ENCODE peak calls at places on chromosome 10, in ten cellular contexts. Z is prostate gland, T is B cell, E is uterus, R is kidney epithelial cell, F is left lung, V is neural progenitor cell, I is RWPE1, N is GM12878, Y is AG10803. L is an unnamed sample.

GRCh38 chr10:51439645-51440044 is 259.8 kb downstream of the CSTF2T start:
- DNase-seq in Z (no peak), T (no peak), E (no peak), R (no peak), F (no peak), V (no peak), I (no peak), N (no peak), Y (no peak), L (no peak)

GRCh38 chr10:12469345-12469744 is 120.0 kb downstream of the CAMK1D start:
- DNase-seq in Z (no peak), T (no peak), E (no peak), R (no peak), F (no peak), V (no peak), I (no peak), N (no peak), Y (no peak), L (no peak)

GRCh38 chr10:90969947-90970673 is 49.2 kb upstream of the ANKRD1 start:
- DNase-seq in Z (no peak), T (no peak), E (no peak), R (no peak), F (no peak), V (no peak), I (peak; percentile 21), N (no peak), Y (peak; percentile 83), L (peak; percentile 69)

GRCh38 chr10:84845628-84846261 is 517.4 kb downstream of the CCSER2 start:
- DNase-seq in Z (no peak), T (no peak), E (no peak), R (no peak), F (no peak), V (peak; percentile 58), I (no peak), N (no peak), Y (no peak), L (no peak)

GRCh38 chr10:54940418-54940817 is 139.4 kb upstream of the PCDH15 start:
- DNase-seq in Z (no peak), T (no peak), E (no peak), R (no peak), F (no peak), V (no peak), I (no peak), N (no peak), Y (no peak), L (no peak)

GRCh38 chr10:106958591-106959328 is 205.7 kb downstream of the SORCS1 start:
- DNase-seq in Z (no peak), T (no peak), E (no peak), R (no peak), F (peak; percentile 52), V (no peak), I (no peak), N (no peak), Y (no peak), L (no peak)

GRCh38 chr10:5963071-5963470 is 14.3 kb downstream of the IL15RA start:
- DNase-seq in Z (no peak), T (no peak), E (no peak), R (no peak), F (no peak), V (no peak), I (no peak), N (no peak), Y (no peak), L (no peak)

GRCh38 chr10:12186324-12186723 is 9.4 kb downstream of the NUDT5 start:
- DNase-seq in Z (no peak), T (no peak), E (no peak), R (no peak), F (no peak), V (no peak), I (no peak), N (no peak), Y (no peak), L (no peak)

GRCh38 chr10:96719850-96720421 is 378 bp downstream of the PIK3AP1 start:
- DNase-seq in Z (no peak), T (peak; percentile 88), E (peak; percentile 18), R (no peak), F (peak; percentile 78), V (peak; percentile 77), I (no peak), N (no peak), Y (peak; percentile 7), L (no peak)

GRCh38 chr10:4372601-4373000 is 453.4 kb upstream of the AKR1E2 start:
- DNase-seq in Z (no peak), T (no peak), E (no peak), R (no peak), F (no peak), V (no peak), I (no peak), N (no peak), Y (peak; percentile 99), L (peak; percentile 100)

GRCh38 chr10:102069066-102069465 is 3.9 kb downstream of the HPS6 start:
- DNase-seq in Z (no peak), T (no peak), E (no peak), R (no peak), F (no peak), V (no peak), I (no peak), N (no peak), Y (no peak), L (no peak)

GRCh38 chr10:58608356-58608755 is 95.7 kb downstream of the BICC1 start:
- DNase-seq in Z (no peak), T (no peak), E (no peak), R (no peak), F (no peak), V (no peak), I (no peak), N (no peak), Y (peak; percentile 29), L (peak; percentile 16)

GRCh38 chr10:132187421-132188138 is 832 bp downstream of the DPYSL4 start:
- DNase-seq in Z (no peak), T (peak; percentile 11), E (no peak), R (no peak), F (no peak), V (peak; percentile 76), I (no peak), N (no peak), Y (no peak), L (no peak)

GRCh38 chr10:24552346-24553016 is 171.2 kb downstream of the ARHGAP21 start:
- DNase-seq in Z (peak; percentile 54), T (peak; percentile 6), E (no peak), R (no peak), F (peak; percentile 51), V (peak; percentile 64), I (peak; percentile 75), N (no peak), Y (no peak), L (no peak)
- TF ChIP-seq CTCF in Z (peak; percentile 59), T (no peak), E (no peak), R (peak; percentile 32), F (no peak), V (peak; percentile 53), I (peak; percentile 10), N (no peak), Y (peak; percentile 16), L (peak; percentile 43)

DNA sequence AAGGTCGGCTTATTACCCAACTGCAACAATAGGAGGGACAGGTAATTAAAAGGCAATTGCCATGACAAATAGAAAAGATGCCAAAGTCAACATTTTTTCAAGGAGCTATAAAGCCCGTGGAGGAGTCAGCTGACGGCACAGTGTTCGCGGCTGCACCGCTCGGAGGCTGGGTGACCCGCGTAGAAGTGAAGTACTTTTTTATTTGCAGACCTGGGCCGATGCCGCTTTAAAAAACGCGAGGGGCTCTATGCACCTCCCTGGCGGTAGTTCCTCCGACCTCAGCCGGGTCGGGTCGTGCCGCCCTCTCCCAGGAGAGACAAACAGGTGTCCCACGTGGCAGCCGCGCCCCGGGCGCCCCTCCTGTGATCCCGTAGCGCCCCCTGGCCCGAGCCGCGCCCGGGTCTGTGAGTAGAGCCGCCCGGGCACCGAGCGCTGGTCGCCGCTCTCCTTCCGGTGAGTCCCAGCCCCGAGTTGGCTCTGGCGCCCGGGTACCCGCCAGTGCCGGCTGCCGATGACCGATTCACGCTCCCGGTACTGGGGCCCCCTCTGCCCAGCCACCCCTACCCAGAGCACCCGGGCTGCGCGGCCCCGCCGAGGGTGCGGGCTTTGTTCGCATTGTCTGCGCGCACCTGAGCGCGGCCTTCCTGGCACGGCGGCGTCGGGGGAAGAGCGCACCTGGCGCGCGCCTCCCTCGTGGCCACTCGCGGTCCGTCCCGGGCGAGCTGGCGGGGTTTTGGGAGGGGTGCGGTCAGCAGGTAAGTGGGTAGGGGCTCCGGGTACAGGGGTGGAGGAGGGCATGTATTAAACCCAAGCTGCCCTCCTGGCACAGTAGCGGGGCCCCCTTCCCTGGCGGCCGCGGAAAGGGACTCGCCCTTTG is at the start of gene VWA2:
- DNase-seq in Z (peak; percentile 72), T (peak; percentile 46), E (no peak), R (no peak), F (peak; percentile 61), V (peak; percentile 76), I (peak; percentile 43), N (no peak), Y (no peak), L (no peak)
- TF ChIP-seq CTCF in Z (peak; percentile 46), T (no peak), E (no peak), R (peak; percentile 26), F (no peak), V (peak; percentile 51), I (peak; percentile 15), N (peak; percentile 7), Y (no peak), L (no peak)

DNA sequence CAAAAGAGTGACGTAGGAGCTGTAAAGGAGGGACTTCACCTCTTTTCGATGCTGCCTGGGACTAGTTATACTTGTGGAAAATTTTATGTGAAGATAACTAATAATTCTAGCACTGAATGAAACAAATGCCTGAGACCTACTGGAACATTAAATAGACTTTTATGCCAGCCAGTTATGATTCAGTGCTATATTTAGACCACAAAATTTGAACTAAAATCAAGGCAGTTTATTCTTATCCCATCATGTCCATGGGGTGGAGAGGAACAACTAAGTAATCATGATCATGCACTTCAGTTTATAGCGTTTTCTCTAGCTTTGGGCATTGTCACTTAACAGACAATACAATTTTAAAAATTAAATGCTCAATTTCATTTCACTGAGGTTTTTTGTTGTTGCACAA is 76.7 kb downstream of the ZEB1 start:
- DNase-seq in Z (no peak), T (no peak), E (no peak), R (no peak), F (no peak), V (no peak), I (no peak), N (no peak), Y (peak; percentile 11), L (no peak)
- TF ChIP-seq CTCF in Z (no peak), T (no peak), E (no peak), R (no peak), F (no peak), V (no peak), I (no peak), N (no peak), Y (no peak), L (no peak)

DNA sequence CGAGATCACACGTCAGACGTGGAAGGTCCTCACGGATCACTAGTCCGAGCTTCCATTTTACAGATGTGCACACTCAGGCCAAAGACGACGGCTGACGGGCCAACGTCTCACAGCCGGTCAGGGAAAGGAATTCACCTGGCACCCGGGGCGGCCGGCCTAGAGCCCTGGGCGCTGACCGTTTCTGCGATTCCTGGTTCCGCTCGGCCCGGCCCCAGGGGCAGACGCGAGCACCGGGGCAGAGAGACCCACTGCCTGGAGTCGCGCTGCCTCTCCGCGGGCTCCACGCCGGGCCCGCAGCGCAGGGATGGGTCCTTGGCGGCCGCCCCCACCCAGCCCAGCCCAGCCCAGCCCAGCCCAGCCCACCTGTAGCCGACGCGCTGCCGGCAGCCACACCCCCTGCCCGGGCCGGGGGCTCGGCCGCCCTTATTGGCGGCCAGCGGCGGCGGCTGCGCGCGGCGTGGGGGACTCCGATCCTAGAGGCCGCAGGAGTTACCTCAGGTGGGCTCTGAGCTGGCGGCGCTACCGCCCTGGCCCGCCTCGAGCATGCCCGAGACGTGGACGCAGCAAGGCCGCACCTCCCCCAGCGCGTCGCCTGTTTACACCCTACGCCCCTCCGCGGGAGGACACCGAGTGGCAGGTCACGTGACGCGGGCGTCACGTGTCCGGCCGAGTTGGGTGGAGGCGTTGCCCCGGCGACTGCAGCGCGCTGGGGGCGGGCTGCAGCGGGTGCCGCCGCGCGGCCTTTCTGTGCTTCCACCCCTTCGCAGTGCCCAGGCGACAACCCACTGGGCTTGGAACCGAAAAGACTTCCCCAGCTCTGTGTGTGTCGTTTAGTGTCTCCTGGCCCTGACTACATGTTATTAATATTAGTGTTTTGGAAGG is 78.1 kb downstream of the ZFAND4 start:
- DNase-seq in Z (peak; percentile 90), T (peak; percentile 99), E (peak; percentile 88), R (peak; percentile 59), F (peak; percentile 94), V (peak; percentile 98), I (peak; percentile 80), N (peak; percentile 53), Y (peak; percentile 91), L (peak; percentile 94)
- TF ChIP-seq CTCF in Z (peak; percentile 36), T (no peak), E (peak; percentile 19), R (no peak), F (no peak), V (peak; percentile 2), I (no peak), N (peak; percentile 29), Y (no peak), L (no peak)